ENCODE peak calls at places on chromosomes 13 and 19, in four cellular contexts. S is erythroblast, Q is brain microvascular endothelial cell, D is astrocyte of the spinal cord. G is an unnamed sample.

GRCh38 chr19:17113127-17113785 is 37.7 kb downstream of the MYO9B start:
- DNase-seq in S (no peak), Q (no peak), D (no peak), G (no peak)

GRCh38 chr13:40376867-40377266 is 289.6 kb downstream of the FOXO1 start:
- DNase-seq in S (no peak), Q (no peak), D (no peak), G (no peak)

GRCh38 chr19:2221250-2221831 is 14.8 kb downstream of the PLEKHJ1 start:
- DNase-seq in S (no peak), Q (peak; percentile 60), D (peak; percentile 33), G (no peak)

GRCh38 chr19:44640518-44640917 is 3.2 kb upstream of the PVR start:
- DNase-seq in S (no peak), Q (no peak), D (peak; percentile 52), G (peak; percentile 42)

GRCh38 chr19:31232871-31233270 is 116.4 kb downstream of the TSHZ3 start:
- DNase-seq in S (no peak), Q (peak; percentile 63), D (peak; percentile 94), G (peak; percentile 96)

GRCh38 chr19:14072535-14073231 is at the start of gene MISP3:
- DNase-seq in S (peak; percentile 73), Q (no peak), D (no peak), G (no peak)

GRCh38 chr19:17479325-17479791 is 9.0 kb downstream of the SLC27A1 start:
- DNase-seq in S (no peak), Q (peak; percentile 81), D (peak; percentile 89), G (peak; percentile 67)

GRCh38 chr19:6717441-6717971 is 2.9 kb downstream of the C3 start:
- DNase-seq in S (peak; percentile 61), Q (no peak), D (no peak), G (no peak)

GRCh38 chr19:41616785-41617621 is 9.9 kb downstream of the CEACAM4 start:
- DNase-seq in S (no peak), Q (peak; percentile 5), D (no peak), G (peak; percentile 1)

GRCh38 chr13:80502359-80502758 is 161.4 kb upstream of the SPRY2 start:
- DNase-seq in S (no peak), Q (no peak), D (no peak), G (no peak)

GRCh38 chr13:50692396-50692915 is 151.0 kb downstream of the DLEU7 start:
- DNase-seq in S (no peak), Q (no peak), D (no peak), G (no peak)

GRCh38 chr13:21517576-21517975 is 58.5 kb upstream of the ZDHHC20 start:
- DNase-seq in S (no peak), Q (no peak), D (no peak), G (no peak)

GRCh38 chr19:58218899-58219298 is 9.8 kb upstream of the ZNF544 start:
- DNase-seq in S (peak; percentile 71), Q (no peak), D (no peak), G (no peak)

GRCh38 chr19:18460313-18460712 is 22.4 kb upstream of the ISYNA1 start:
- DNase-seq in S (no peak), Q (peak; percentile 57), D (peak; percentile 65), G (no peak)

GRCh38 chr13:92224052-92224821 is 825.8 kb downstream of the GPC5 start:
- DNase-seq in S (no peak), Q (peak; percentile 92), D (peak; percentile 95), G (peak; percentile 37)

GRCh38 chr13:98536729-98537128 is 40.2 kb downstream of the STK24 start:
- DNase-seq in S (no peak), Q (no peak), D (no peak), G (no peak)

GRCh38 chr19:16258440-16258903 is 60.8 kb downstream of the AP1M1 start:
- DNase-seq in S (peak; percentile 58), Q (peak; percentile 14), D (no peak), G (no peak)

GRCh38 chr19:3586124-3586626 is 897 bp downstream of the GIPC3 start:
- DNase-seq in S (peak; percentile 22), Q (no peak), D (no peak), G (no peak)

GRCh38 chr13:65892859-65893258 is 1337.3 kb downstream of the PCDH9 start:
- DNase-seq in S (no peak), Q (no peak), D (no peak), G (no peak)

GRCh38 chr13:72125561-72125960 is 258.6 kb upstream of the DACH1 start:
- DNase-seq in S (no peak), Q (peak; percentile 76), D (no peak), G (no peak)

GRCh38 chr19:38640368-38640767 is 7.1 kb upstream of the ACTN4 start:
- DNase-seq in S (no peak), Q (no peak), D (no peak), G (no peak)

GRCh38 chr19:3034845-3035541 is 5.9 kb upstream of the TLE2 start:
- DNase-seq in S (no peak), Q (no peak), D (peak; percentile 45), G (peak; percentile 13)

GRCh38 chr19:48395170-48395455 is 1.6 kb downstream of the GRIN2D start:
- DNase-seq in S (no peak), Q (no peak), D (no peak), G (no peak)

GRCh38 chr13:113545931-113546516 is 38.5 kb upstream of the TFDP1 start:
- DNase-seq in S (no peak), Q (no peak), D (no peak), G (no peak)

GRCh38 chr19:34837262-34837661 is 64.2 kb upstream of the ZNF599 start:
- DNase-seq in S (no peak), Q (no peak), D (no peak), G (no peak)

GRCh38 chr19:7386308-7386707 is 37.6 kb downstream of the ARHGEF18 start:
- DNase-seq in S (no peak), Q (no peak), D (no peak), G (no peak)

GRCh38 chr19:53365899-53366493 is 491 bp downstream of the ZNF525 start:
- DNase-seq in S (peak; percentile 60), Q (peak; percentile 27), D (no peak), G (no peak)

GRCh38 chr19:934865-935422 is 9.1 kb downstream of the ARID3A start:
- DNase-seq in S (no peak), Q (no peak), D (peak; percentile 70), G (no peak)

GRCh38 chr13:98445340-98446233 is 131.3 kb downstream of the STK24 start:
- DNase-seq in S (peak; percentile 82), Q (peak; percentile 34), D (peak; percentile 56), G (no peak)

G was measured in stromal cell of bone marrow.